ENCODE peak calls at places on chromosomes 6 and 20, in five cellular contexts. A, V, B, G and X are unnamed samples.

GRCh38 chr6:13953061-13953705 is 28.4 kb downstream of the RNF182 start:
- DNase-seq in B (no peak), V (no peak), G (no peak), A (no peak), X (no peak)

GRCh38 chr6:26311012-26311384 is 54.0 kb upstream of the BTN3A2 start:
- DNase-seq in A (no peak), V (no peak), B (no peak), G (peak), X (no peak)

GRCh38 chr20:24465730-24466129 is 3.7 kb upstream of the SYNDIG1 start:
- DNase-seq in A (no peak), G (peak), B (no peak), V (peak), X (peak)

GRCh38 chr6:79878142-79878748 is 69.1 kb downstream of the ELOVL4 start:
- DNase-seq in V (no peak), A (no peak), B (no peak), G (peak), X (peak)

GRCh38 chr6:159819932-159820640 is 20.0 kb downstream of the PNLDC1 start:
- DNase-seq in V (no peak), A (no peak), B (peak), G (no peak), X (no peak)

GRCh38 chr20:24106801-24107158 is 118.2 kb upstream of the GGTLC1 start:
- DNase-seq in B (no peak), V (no peak), A (no peak), G (no peak), X (no peak)

GRCh38 chr20:10412591-10413408 is 21.2 kb downstream of the MKKS start:
- DNase-seq in G (no peak), V (no peak), A (no peak), B (no peak), X (no peak)

GRCh38 chr20:63182425-63182824 is 33.5 kb downstream of the YTHDF1 start:
- DNase-seq in G (no peak), A (no peak), V (no peak), B (no peak), X (no peak)